ENCODE peak calls at places on chromosomes 11 and 22, in six cellular contexts. Y, V, B, Q, T and S are unnamed samples.

GRCh38 chr11:360326-361280 is 8.7 kb upstream of the B4GALNT4 start:
- DNase-seq in Y (no peak), T (no peak), V (no peak), B (no peak), Q (no peak), S (no peak)

GRCh38 chr11:116563028-116563712 is 209.6 kb downstream of the BUD13 start:
- DNase-seq in T (peak), B (no peak), V (peak), Q (no peak), Y (no peak), S (no peak)

GRCh38 chr11:102604875-102605274 is 20.3 kb downstream of the MMP20 start:
- DNase-seq in V (no peak), T (no peak), B (peak), Y (no peak), Q (no peak), S (no peak)

GRCh38 chr11:2521681-2522630 is 77.1 kb downstream of the KCNQ1 start:
- DNase-seq in Y (peak), B (no peak), T (no peak), V (no peak), Q (no peak), S (no peak)

GRCh38 chr11:119085523-119085878 is 820 bp downstream of the HMBS start:
- DNase-seq in T (no peak), V (peak), Y (peak), B (no peak), Q (no peak), S (no peak)

GRCh38 chr11:9015677-9016076 is 11.9 kb upstream of the NRIP3 start:
- DNase-seq in V (peak), T (peak), B (peak), Q (peak), Y (peak), S (peak)

GRCh38 chr11:19573666-19574065 is 139.0 kb upstream of the NAV2 start:
- DNase-seq in Q (no peak), Y (no peak), V (no peak), T (no peak), B (no peak), S (no peak)

GRCh38 chr11:93521086-93521485 is 22.1 kb downstream of the SMCO4 start:
- DNase-seq in V (no peak), T (no peak), Y (no peak), B (no peak), Q (no peak), S (no peak)

GRCh38 chr11:34105957-34106504 is 602 bp downstream of the NAT10 start:
- DNase-seq in B (no peak), Q (no peak), T (peak), Y (peak), V (peak), S (no peak)

GRCh38 chr11:119619665-119620064 is 109.3 kb downstream of the NECTIN1 start:
- DNase-seq in T (no peak), Y (no peak), Q (peak), B (no peak), V (no peak), S (no peak)

GRCh38 chr11:110251837-110252236 is 44.6 kb downstream of the RDX start:
- DNase-seq in T (no peak), Y (no peak), B (no peak), V (peak), Q (no peak), S (no peak)

GRCh38 chr11:1153951-1154487 is 3.7 kb upstream of the MUC5AC start:
- DNase-seq in Q (no peak), V (peak), Y (peak), T (peak), B (no peak), S (no peak)

GRCh38 chr22:42931421-42932196 is 74.5 kb upstream of the ARFGAP3 start:
- DNase-seq in T (no peak), B (no peak), Q (peak), V (no peak), Y (no peak), S (peak)

GRCh38 chr22:49914256-49914655 is 4.0 kb downstream of the ALG12 start:
- DNase-seq in B (no peak), Y (no peak), T (no peak), Q (no peak), V (no peak), S (no peak)

GRCh38 chr22:50445880-50446707 is 28.7 kb downstream of the SBF1 start:
- DNase-seq in Q (no peak), Y (peak), T (no peak), B (no peak), V (no peak), S (no peak)

GRCh38 chr11:117221775-117222517 is 9.9 kb downstream of the PCSK7 start:
- DNase-seq in Y (no peak), B (no peak), V (no peak), Q (no peak), T (no peak), S (no peak)

GRCh38 chr11:43969543-43969942 is 27.1 kb downstream of the C11orf96 start:
- DNase-seq in Q (no peak), V (no peak), B (no peak), T (no peak), Y (peak), S (no peak)

GRCh38 chr11:15757299-15757698 is 599.0 kb downstream of the SOX6 start:
- DNase-seq in Q (peak), Y (no peak), T (no peak), V (no peak), B (no peak), S (no peak)

GRCh38 chr22:25514436-25514835 is 50.0 kb upstream of the GRK3 start:
- DNase-seq in T (no peak), Y (no peak), B (no peak), Q (no peak), V (no peak), S (no peak)

GRCh38 chr11:126421243-126421642 is 65.8 kb downstream of the ST3GAL4 start:
- DNase-seq in V (no peak), B (no peak), T (no peak), Y (no peak), Q (no peak), S (no peak)
- H3K27ac ChIP-seq in V (no peak), B (no peak), T (no peak), Y (no peak), Q (no peak), S (no peak)

DNA sequence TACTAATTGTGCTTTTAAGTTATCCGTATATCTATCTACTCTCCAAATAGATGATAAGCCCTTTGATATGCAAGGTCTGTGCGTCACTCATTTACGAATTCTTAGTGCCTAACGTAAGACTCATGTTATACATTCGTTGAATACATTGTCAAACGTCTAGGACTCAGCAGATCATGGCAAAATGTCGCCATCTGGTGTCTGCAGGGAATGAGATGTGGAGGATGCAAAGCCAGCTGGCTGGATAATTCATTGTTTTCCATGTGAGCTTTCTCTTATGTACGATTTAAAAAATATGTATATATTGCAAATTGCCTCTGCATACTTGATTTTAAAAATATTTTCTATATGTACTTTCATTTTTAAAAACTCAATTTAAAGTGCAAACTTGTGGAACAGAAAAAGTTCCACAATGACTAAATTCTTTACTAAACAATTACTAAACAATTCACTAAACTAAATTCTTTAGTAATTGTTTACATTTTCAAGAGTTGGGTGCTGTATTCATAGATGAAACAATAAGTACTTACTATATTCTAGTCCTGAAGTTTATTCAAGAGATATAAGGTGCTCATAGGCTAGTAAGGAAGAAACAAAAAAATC is 33.8 kb downstream of the ZNF202 start:
- DNase-seq in V (peak), Q (peak), Y (peak), T (peak), B (peak), S (peak)
- TF ChIP-seq GABPA in V (no peak), Q (no peak), Y (no peak), T (no peak), B (no peak), S (no peak)

GRCh38 chr11:88420165-88420781 is 82.7 kb upstream of the CTSC start:
- DNase-seq in Y (no peak), B (no peak), V (peak), Q (no peak), T (no peak), S (peak)
- H3K27ac ChIP-seq in Y (no peak), B (no peak), V (peak), Q (no peak), T (no peak), S (peak)

GRCh38 chr11:134118016-134118415 is 49.1 kb downstream of the JAM3 start:
- DNase-seq in T (no peak), Y (no peak), V (no peak), B (no peak), Q (no peak), S (no peak)

GRCh38 chr11:134116210-134116609 is 47.3 kb downstream of the JAM3 start:
- DNase-seq in T (no peak), B (no peak), V (no peak), Q (no peak), Y (no peak), S (no peak)

GRCh38 chr11:134120143-134120850 is 51.4 kb downstream of the JAM3 start:
- DNase-seq in Y (no peak), Q (no peak), V (no peak), T (no peak), B (no peak), S (no peak)

GRCh38 chr11:134120921-134121526 is 52.2 kb downstream of the JAM3 start:
- DNase-seq in Q (no peak), B (no peak), T (no peak), V (no peak), Y (peak), S (no peak)

GRCh38 chr11:134119094-134119493 is 50.2 kb downstream of the JAM3 start:
- DNase-seq in T (no peak), V (no peak), Y (no peak), Q (no peak), B (no peak), S (no peak)
- TF ChIP-seq GABPA in T (no peak), V (no peak), Y (no peak), Q (no peak), B (no peak), S (no peak)

GRCh38 chr11:45468265-45468856 is 182.2 kb upstream of the SYT13 start:
- DNase-seq in B (no peak), V (peak), Y (no peak), T (no peak), Q (no peak), S (no peak)
- H3K27ac ChIP-seq in B (no peak), V (no peak), Y (no peak), T (no peak), Q (no peak), S (no peak)

DNA sequence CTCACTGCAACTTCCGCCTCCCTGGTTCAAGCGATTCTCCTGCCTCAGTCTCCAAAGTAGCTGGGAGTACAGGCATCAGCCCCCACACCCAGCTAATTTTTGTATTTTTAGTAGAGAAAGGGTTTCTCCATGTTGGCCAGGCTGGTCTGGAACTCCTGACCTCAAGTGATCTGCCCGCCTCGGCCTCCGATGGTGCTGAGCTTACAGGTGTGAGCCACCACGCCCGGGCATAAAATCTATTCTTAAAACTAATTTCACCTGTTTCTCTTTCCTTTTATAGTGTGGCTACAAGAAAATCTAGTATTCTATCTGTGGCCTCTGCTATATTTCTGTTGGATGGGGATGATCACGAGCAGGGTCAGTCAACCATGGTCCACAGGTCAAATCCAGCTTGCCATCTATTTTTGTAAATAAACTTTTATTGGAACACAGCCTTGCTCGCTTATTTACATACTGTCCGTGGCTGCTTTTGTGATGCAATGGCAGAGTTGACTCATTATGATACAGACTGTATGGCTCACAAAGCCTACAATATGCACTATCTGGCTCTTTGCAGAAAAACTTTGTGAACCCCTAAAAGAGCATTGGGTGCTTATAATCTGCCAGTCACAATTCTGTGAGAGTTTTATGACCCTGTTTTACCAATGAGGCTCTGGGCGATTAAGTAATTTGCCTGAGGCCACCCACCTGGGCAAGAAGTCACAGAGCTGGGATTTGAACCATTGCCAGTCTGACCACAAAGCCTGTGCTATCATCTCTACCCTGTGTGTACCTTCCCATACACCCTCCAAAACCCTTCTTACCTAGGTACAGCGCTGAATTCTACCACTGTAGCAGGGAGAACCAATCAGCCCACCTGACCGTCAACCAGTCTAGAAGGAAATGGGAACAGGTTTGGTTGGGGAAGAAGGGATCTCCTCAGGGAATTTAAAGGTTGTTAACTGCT is 28.3 kb downstream of the SLC1A2 start:
- DNase-seq in T (peak), Y (no peak), B (no peak), Q (peak), V (peak), S (peak)
- TF ChIP-seq GABPA in T (no peak), Y (no peak), B (no peak), Q (no peak), V (no peak), S (no peak)

GRCh38 chr11:3826721-3827120 is 14.0 kb downstream of the RHOG start:
- DNase-seq in B (no peak), Y (no peak), V (no peak), Q (no peak), T (no peak), S (no peak)
- H3K27ac ChIP-seq in B (peak), Y (no peak), V (peak), Q (no peak), T (no peak), S (no peak)